ENCODE peak calls at places on chromosomes 5 and 9, in nine cellular contexts. K is T47D; Y is islet precursor cell; X is NCI-H774; M is fibroblast of pulmonary artery; Q is activated CD4-positive, alpha-beta T cell treated with anti-CD3 and anti-CD28 coated beads for 36 hours; N is AML-193; G is endothelial cell; S is BJ. E is an unnamed sample.

GRCh38 chr9:26658476-26658875 is 234.1 kb downstream of the CAAP1 start:
- DNase-seq in K (no peak), Y (no peak), X (no peak), M (no peak), Q (no peak), N (no peak), G (no peak), S (no peak), E (no peak)

GRCh38 chr9:121947683-121948300 is 145.3 kb downstream of the TTLL11 start:
- DNase-seq in K (no peak), Y (no peak), X (peak; percentile 76), M (no peak), Q (no peak), N (no peak), G (no peak), S (no peak), E (no peak)

GRCh38 chr9:123954518-123954917 is 24.6 kb upstream of the DENND1A start:
- DNase-seq in K (no peak), Y (no peak), X (no peak), M (no peak), Q (no peak), N (no peak), G (no peak), S (no peak), E (no peak)

GRCh38 chr5:111248571-111248970 is 24.4 kb downstream of the CAMK4 start:
- DNase-seq in K (no peak), Y (no peak), X (no peak), M (no peak), Q (no peak), N (no peak), G (no peak), S (no peak), E (no peak)

GRCh38 chr5:172789687-172790495 is 18.9 kb upstream of the DUSP1 start:
- DNase-seq in K (no peak), Y (no peak), X (no peak), M (peak; percentile 52), Q (no peak), N (no peak), G (no peak), S (no peak), E (no peak)

GRCh38 chr9:116282598-116282997 is 129.0 kb downstream of the PAPPA start:
- DNase-seq in K (no peak), Y (no peak), X (no peak), M (no peak), Q (no peak), N (no peak), G (no peak), S (no peak), E (no peak)

GRCh38 chr9:22683393-22684075 is 236.9 kb downstream of the DMRTA1 start:
- DNase-seq in K (no peak), Y (peak; percentile 59), X (no peak), M (no peak), Q (no peak), N (peak; percentile 21), G (no peak), S (peak; percentile 73), E (no peak)

GRCh38 chr5:66929995-66930394 is 266.6 kb downstream of the CD180 start:
- DNase-seq in K (no peak), Y (no peak), X (no peak), M (no peak), Q (no peak), N (no peak), G (no peak), S (no peak), E (no peak)

GRCh38 chr9:79134654-79135053 is 437.1 kb upstream of the TLE4 start:
- DNase-seq in K (no peak), Y (no peak), X (no peak), M (peak; percentile 10), Q (no peak), N (no peak), G (peak; percentile 18), S (no peak), E (peak; percentile 22)

GRCh38 chr5:150517272-150518152 is 9.6 kb downstream of the NDST1 start:
- DNase-seq in K (no peak), Y (peak; percentile 57), X (peak; percentile 79), M (peak; percentile 96), Q (no peak), N (no peak), G (no peak), S (peak; percentile 92), E (no peak)